ENCODE peak calls at places on chromosomes 7 and 10, in five cellular contexts. E is tibial nerve, V is esophagus muscularis mucosa, Z is cardiac muscle cell, N is mesothelial cell of epicardium. W is an unnamed sample.

GRCh38 chr7:40885503-40885902 is 750.7 kb downstream of the SUGCT start:
- DNase-seq in E (no peak), N (no peak), V (no peak), Z (peak), W (no peak)

GRCh38 chr7:9189683-9190082 is 756.3 kb downstream of the NXPH1 start:
- DNase-seq in E (no peak), V (no peak), Z (no peak), N (no peak), W (no peak)

GRCh38 chr7:50308301-50309129 is 4.0 kb downstream of the IKZF1 start:
- DNase-seq in Z (no peak), V (no peak), E (no peak), N (no peak), W (no peak)

GRCh38 chr10:28685717-28686116 is 8.4 kb downstream of the BAMBI start:
- DNase-seq in N (no peak), V (no peak), Z (no peak), E (no peak), W (no peak)

GRCh38 chr7:110856704-110857103 is 234.2 kb upstream of the LRRN3 start:
- DNase-seq in Z (no peak), V (no peak), N (no peak), E (no peak), W (no peak)

GRCh38 chr7:1931248-1931950 is 261.3 kb downstream of the ELFN1 start:
- DNase-seq in E (no peak), V (no peak), N (no peak), Z (peak), W (no peak)

GRCh38 chr7:42126475-42127231 is 110.4 kb downstream of the GLI3 start:
- DNase-seq in E (no peak), N (no peak), V (no peak), Z (no peak), W (no peak)

GRCh38 chr7:95509199-95509598 is 23.5 kb downstream of the ASB4 start:
- DNase-seq in E (no peak), V (no peak), Z (peak), N (no peak), W (no peak)

GRCh38 chr10:69679736-69680135 is 49.7 kb downstream of the FAM241B start:
- DNase-seq in Z (no peak), V (no peak), E (no peak), N (no peak), W (no peak)

GRCh38 chr10:44911081-44911540 is at the start of gene TMEM72:
- DNase-seq in V (no peak), E (no peak), Z (no peak), N (no peak), W (no peak)

GRCh38 chr7:117231047-117231359 is 91.9 kb downstream of the WNT2 start:
- DNase-seq in N (no peak), V (no peak), Z (no peak), E (no peak), W (no peak)

GRCh38 chr7:25732771-25733217 is 419.2 kb upstream of the NFE2L3 start:
- DNase-seq in N (no peak), Z (no peak), E (no peak), V (no peak), W (no peak)

GRCh38 chr10:3484306-3485187 is 300.5 kb downstream of the KLF6 start:
- DNase-seq in Z (peak), V (no peak), N (no peak), E (no peak), W (no peak)

GRCh38 chr7:949021-949934 is 5.2 kb downstream of the ADAP1 start:
- DNase-seq in N (no peak), Z (no peak), V (no peak), E (no peak), W (no peak)

DNA sequence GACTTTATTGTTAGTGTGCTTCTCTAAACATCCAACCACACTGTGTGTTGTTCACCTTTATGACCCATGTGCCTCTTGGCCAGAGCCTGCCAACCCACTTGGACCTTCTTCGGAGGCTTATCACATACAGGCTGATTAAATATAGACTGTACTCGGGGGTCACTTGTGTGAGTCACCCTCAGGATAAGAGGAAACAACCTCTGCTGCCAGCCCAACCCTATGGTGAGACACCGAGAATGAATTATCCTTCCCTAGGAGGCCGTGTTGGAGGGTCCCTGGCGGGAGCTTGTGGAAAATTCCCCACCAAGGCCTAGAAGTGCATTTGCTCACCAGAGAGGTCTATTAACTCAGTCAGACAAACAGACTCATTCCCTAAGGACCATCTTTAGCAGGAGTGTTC is 63.0 kb downstream of the FAS start:
- DNase-seq in N (no peak), E (no peak), V (no peak), Z (peak), W (no peak)
- TF ChIP-seq CTCF in N (no peak), E (no peak), V (no peak), Z (no peak), W (no peak)

DNA sequence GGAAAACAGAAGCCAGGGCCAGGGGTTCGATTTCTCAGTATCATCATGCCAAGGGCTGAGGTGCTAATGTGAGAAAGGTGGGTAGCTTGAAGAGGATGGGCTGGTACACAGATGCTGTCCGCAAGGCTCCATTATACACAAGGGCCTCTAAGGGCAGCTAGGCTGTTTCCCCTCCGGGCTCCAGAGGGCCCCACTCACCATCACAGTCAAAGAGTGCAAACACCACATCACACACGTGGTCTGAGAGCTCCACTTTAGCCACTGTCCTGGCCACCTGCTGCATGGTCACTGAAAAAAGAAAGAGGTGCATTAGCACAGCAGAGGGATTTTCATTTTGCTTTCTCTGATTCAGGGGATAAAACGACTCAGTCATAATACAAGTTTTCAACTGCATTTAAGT is 20.9 kb upstream of the DNAJB12 start:
- DNase-seq in Z (peak), N (no peak), V (no peak), E (no peak), W (no peak)
- TF ChIP-seq CTCF in Z (peak), N (no peak), V (no peak), E (no peak), W (no peak)

DNA sequence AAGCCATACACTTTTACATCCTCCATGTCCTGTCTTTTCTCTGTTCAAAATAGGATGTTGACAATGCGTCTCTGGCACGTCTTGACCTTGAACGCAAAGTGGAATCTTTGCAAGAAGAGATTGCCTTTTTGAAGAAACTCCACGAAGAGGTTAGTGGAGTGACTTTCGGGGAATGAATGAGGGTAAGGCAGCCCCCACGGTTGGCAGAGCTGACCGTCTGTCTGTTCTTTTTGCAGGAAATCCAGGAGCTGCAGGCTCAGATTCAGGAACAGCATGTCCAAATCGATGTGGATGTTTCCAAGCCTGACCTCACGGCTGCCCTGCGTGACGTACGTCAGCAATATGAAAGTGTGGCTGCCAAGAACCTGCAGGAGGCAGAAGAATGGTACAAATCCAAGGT is 5.5 kb downstream of the VIM start:
- DNase-seq in E (no peak), N (no peak), V (no peak), Z (peak), W (no peak)
- TF ChIP-seq CTCF in E (no peak), N (no peak), V (no peak), Z (no peak), W (no peak)

DNA sequence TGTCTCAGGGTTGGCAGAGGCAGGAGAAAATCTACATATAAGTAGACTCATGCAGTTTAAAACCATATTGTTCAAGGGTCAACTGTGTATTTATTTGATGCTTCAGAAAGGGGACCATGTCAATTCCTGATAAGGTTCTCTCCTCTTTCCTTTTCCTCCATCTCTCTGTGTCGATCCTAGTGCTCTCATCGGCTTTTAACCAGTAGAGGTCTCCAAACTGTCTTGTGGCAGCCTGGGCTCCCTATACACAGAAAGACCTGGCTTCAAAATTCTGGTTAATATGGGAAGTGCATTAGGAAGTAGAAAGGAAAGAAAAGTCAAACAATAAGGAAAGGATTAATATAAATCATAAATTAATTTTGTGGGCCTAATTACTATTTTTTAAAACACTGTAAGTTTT is 304.4 kb upstream of the C7orf33 start:
- DNase-seq in V (no peak), Z (peak), E (no peak), N (no peak), W (no peak)
- TF ChIP-seq CTCF in V (peak), Z (peak), E (no peak), N (no peak), W (no peak)

GRCh38 chr10:77837248-77837924 is 89.2 kb downstream of the DLG5 start:
- DNase-seq in E (no peak), N (no peak), Z (no peak), V (no peak), W (no peak)
- TF ChIP-seq CTCF in E (no peak), N (no peak), Z (no peak), V (no peak), W (no peak)

W was measured in natural killer cell.